ENCODE peak calls at places on chromosome 5, in six cellular contexts. Y is left lung; J is ascending aorta; N is CD4-positive, alpha-beta T cell; V is dorsolateral prefrontal cortex; G is ovary. L is an unnamed sample.

GRCh38 chr5:131431794-131432193 is 167.9 kb downstream of the CDC42SE2 start:
- DNase-seq in V (no peak), N (no peak), Y (no peak), J (no peak), G (no peak), L (no peak)

GRCh38 chr5:175235251-175235963 is 208.6 kb downstream of the DRD1 start:
- DNase-seq in J (no peak), V (no peak), G (no peak), N (no peak), Y (no peak), L (no peak)

GRCh38 chr5:178399723-178400115 is 167.1 kb upstream of the PHYKPL start:
- DNase-seq in N (no peak), Y (no peak), G (no peak), V (no peak), J (no peak), L (no peak)

GRCh38 chr5:172837640-172838039 is 3.6 kb downstream of the ERGIC1 start:
- DNase-seq in N (no peak), V (no peak), Y (peak), J (no peak), G (no peak), L (peak)

GRCh38 chr5:149062371-149063016 is 368 bp downstream of the SH3TC2 start:
- DNase-seq in G (no peak), V (no peak), N (no peak), Y (peak), J (peak), L (no peak)

GRCh38 chr5:171835066-171835465 is 49.4 kb downstream of the SMIM23 start:
- DNase-seq in G (no peak), N (no peak), V (no peak), Y (no peak), J (no peak), L (no peak)

GRCh38 chr5:165805756-165806155 is 2300.3 kb downstream of the MAT2B start:
- DNase-seq in V (no peak), Y (no peak), N (no peak), J (no peak), G (no peak), L (no peak)

GRCh38 chr5:60945760-60946253 is 802 bp downstream of the NDUFAF2 start:
- DNase-seq in Y (peak), V (no peak), J (peak), N (no peak), G (no peak), L (no peak)

GRCh38 chr5:30736642-30737041 is 456.8 kb upstream of the CDH6 start:
- DNase-seq in Y (no peak), V (no peak), J (no peak), G (no peak), N (no peak), L (no peak)

GRCh38 chr5:177472460-177473441 is 683 bp downstream of the DBN1 start:
- DNase-seq in J (no peak), G (no peak), Y (no peak), V (no peak), N (no peak), L (no peak)

GRCh38 chr5:152349683-152350526 is 55.2 kb downstream of the NMUR2 start:
- DNase-seq in J (no peak), G (no peak), Y (peak), N (peak), V (peak), L (no peak)

GRCh38 chr5:44868541-44868940 is 59.8 kb downstream of the MRPS30 start:
- DNase-seq in V (no peak), Y (no peak), N (no peak), G (no peak), J (no peak), L (no peak)

GRCh38 chr5:141960018-141960417 is 2.0 kb upstream of the PCDH12 start:
- DNase-seq in V (no peak), G (no peak), J (no peak), Y (no peak), N (no peak), L (no peak)

GRCh38 chr5:138408023-138408422 is 30.8 kb upstream of the REEP2 start:
- DNase-seq in N (no peak), V (no peak), J (no peak), G (no peak), Y (no peak), L (no peak)

GRCh38 chr5:8756498-8757084 is 789.3 kb downstream of the SEMA5A start:
- DNase-seq in V (no peak), G (no peak), N (no peak), Y (no peak), J (no peak), L (no peak)

GRCh38 chr5:163338-163620 is 28.0 kb upstream of the LRRC14B start:
- DNase-seq in J (no peak), V (no peak), N (no peak), G (no peak), Y (no peak), L (peak)

GRCh38 chr5:140214831-140215230 is 39.8 kb downstream of the CYSTM1 start:
- DNase-seq in G (no peak), Y (no peak), J (no peak), V (no peak), N (no peak), L (no peak)

GRCh38 chr5:62587737-62588136 is 9.1 kb downstream of the LRRC70 start:
- DNase-seq in G (no peak), N (no peak), Y (no peak), J (no peak), V (no peak), L (no peak)

GRCh38 chr5:140145818-140146522 is 20.2 kb downstream of the IGIP start:
- DNase-seq in V (no peak), G (peak), Y (peak), J (peak), N (peak), L (no peak)

GRCh38 chr5:58672521-58672920 is 89.6 kb downstream of the RAB3C start:
- DNase-seq in V (no peak), G (no peak), N (no peak), J (no peak), Y (no peak), L (no peak)

GRCh38 chr5:173534031-173534430 is 82.4 kb downstream of the BOD1 start:
- DNase-seq in V (no peak), J (no peak), Y (no peak), G (no peak), N (no peak), L (no peak)

GRCh38 chr5:143219696-143220095 is 183.8 kb downstream of the NR3C1 start:
- DNase-seq in N (no peak), G (no peak), J (peak), Y (no peak), V (no peak), L (no peak)

GRCh38 chr5:16741007-16741406 is 124.2 kb upstream of the RETREG1 start:
- DNase-seq in N (no peak), Y (no peak), G (no peak), V (no peak), J (no peak), L (no peak)

GRCh38 chr5:139635606-139636206 is 12.4 kb upstream of the CXXC5 start:
- DNase-seq in N (no peak), J (peak), G (peak), V (peak), Y (peak), L (no peak)

GRCh38 chr5:158364367-158364766 is 505.4 kb upstream of the CLINT1 start:
- DNase-seq in Y (no peak), G (no peak), N (no peak), J (no peak), V (no peak), L (no peak)

GRCh38 chr5:147223951-147224791 is 10.7 kb upstream of the STK32A start:
- DNase-seq in Y (no peak), G (peak), N (no peak), J (no peak), V (no peak), L (no peak)

GRCh38 chr5:159106569-159107282 is 7.0 kb upstream of the EBF1 start:
- DNase-seq in Y (peak), V (peak), G (peak), J (peak), N (peak), L (no peak)

GRCh38 chr5:61327761-61328753 is 4.0 kb upstream of the ZSWIM6 start:
- DNase-seq in G (no peak), Y (no peak), V (no peak), J (no peak), N (no peak), L (no peak)

GRCh38 chr5:143258559-143259253 is 144.8 kb downstream of the NR3C1 start:
- DNase-seq in J (no peak), N (no peak), G (no peak), V (no peak), Y (no peak), L (no peak)

GRCh38 chr5:111667128-111667756 is 89.8 kb downstream of the NREP start:
- DNase-seq in Y (no peak), J (no peak), G (no peak), N (no peak), V (no peak), L (no peak)

GRCh38 chr5:142426129-142426641 is 101.4 kb upstream of the SPRY4 start:
- DNase-seq in Y (no peak), G (no peak), J (no peak), N (peak), V (no peak), L (peak)

GRCh38 chr5:132489871-132490483 is 596 bp downstream of the IRF1 start:
- DNase-seq in Y (peak), V (peak), J (peak), G (peak), N (peak), L (no peak)

GRCh38 chr5:77418601-77419591 is 73.2 kb downstream of the WDR41 start:
- DNase-seq in V (no peak), J (peak), Y (no peak), N (no peak), G (no peak), L (no peak)

GRCh38 chr5:54347221-54347865 is 37.0 kb upstream of the ARL15 start:
- DNase-seq in G (no peak), Y (no peak), J (no peak), N (no peak), V (no peak), L (no peak)

GRCh38 chr5:157994906-157995519 is 136.1 kb upstream of the CLINT1 start:
- DNase-seq in G (peak), N (peak), J (peak), V (no peak), Y (peak), L (peak)

GRCh38 chr5:58188287-58188651 is 271.6 kb downstream of the PLK2 start:
- DNase-seq in Y (no peak), J (no peak), N (no peak), G (no peak), V (no peak), L (no peak)

GRCh38 chr5:677131-678101 is 15.7 kb downstream of the TPPP start:
- DNase-seq in J (peak), G (peak), Y (peak), V (no peak), N (no peak), L (no peak)

GRCh38 chr5:179974946-179975712 is 67.4 kb upstream of the TBC1D9B start:
- DNase-seq in V (peak), G (no peak), J (no peak), Y (no peak), N (no peak), L (no peak)

GRCh38 chr5:43068037-43068436 is 27.9 kb upstream of the ANXA2R start:
- DNase-seq in N (no peak), Y (no peak), V (no peak), G (no peak), J (no peak), L (no peak)
- H3K27ac ChIP-seq in N (peak), Y (peak), V (no peak), G (no peak), J (peak), L (peak)

GRCh38 chr5:134438641-134439621 is 27.2 kb upstream of the CDKN2AIPNL start:
- DNase-seq in J (peak), G (peak), Y (peak), V (peak), N (no peak), L (peak)
- H3K27ac ChIP-seq in J (no peak), G (no peak), Y (peak), V (no peak), N (no peak), L (peak)

GRCh38 chr5:34585601-34586104 is 70.5 kb upstream of the RAI14 start:
- DNase-seq in V (no peak), G (no peak), N (no peak), J (no peak), Y (no peak), L (peak)
- H3K27ac ChIP-seq in V (no peak), G (no peak), N (no peak), J (no peak), Y (peak), L (peak)

GRCh38 chr5:67014191-67014590 is 182.4 kb downstream of the CD180 start:
- DNase-seq in Y (no peak), N (no peak), G (no peak), V (no peak), J (no peak), L (no peak)
- H3K27ac ChIP-seq in Y (no peak), N (no peak), G (no peak), V (no peak), J (peak), L (peak)

DNA sequence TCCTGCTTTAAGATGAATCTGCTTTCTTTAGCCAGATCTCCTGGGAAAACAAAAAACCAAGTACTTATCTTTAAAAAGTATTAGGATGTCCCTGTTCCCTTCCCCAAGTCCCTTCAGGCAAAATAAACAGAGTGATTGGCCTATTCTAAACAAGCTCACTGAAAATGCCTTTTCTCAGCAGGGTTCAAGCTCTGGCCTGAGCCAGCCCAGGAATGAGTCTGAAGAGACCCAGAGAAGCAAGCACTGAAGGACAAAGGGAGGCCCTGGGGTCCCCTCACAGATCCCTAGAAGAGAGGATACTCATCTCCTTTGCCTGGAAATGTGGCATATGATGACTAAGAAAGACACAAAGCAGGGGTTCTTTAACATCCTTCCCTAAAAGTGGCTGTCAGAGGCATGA is 66.8 kb upstream of the MAP1B start:
- DNase-seq in N (no peak), V (no peak), Y (no peak), G (no peak), J (no peak), L (no peak)
- H3K27ac ChIP-seq in N (no peak), V (no peak), Y (no peak), G (no peak), J (no peak), L (no peak)

GRCh38 chr5:82719368-82719767 is 357.8 kb downstream of the TMEM167A start:
- DNase-seq in Y (no peak), J (no peak), G (no peak), V (no peak), N (no peak), L (no peak)

GRCh38 chr5:82723168-82723567 is 354.0 kb downstream of the TMEM167A start:
- DNase-seq in V (no peak), N (no peak), Y (no peak), G (no peak), J (no peak), L (no peak)

GRCh38 chr5:82720764-82721163 is 356.4 kb downstream of the TMEM167A start:
- DNase-seq in J (no peak), N (no peak), G (no peak), V (no peak), Y (no peak), L (no peak)

GRCh38 chr5:82717734-82718133 is 359.5 kb downstream of the TMEM167A start:
- DNase-seq in G (no peak), J (no peak), V (no peak), Y (no peak), N (no peak), L (no peak)

DNA sequence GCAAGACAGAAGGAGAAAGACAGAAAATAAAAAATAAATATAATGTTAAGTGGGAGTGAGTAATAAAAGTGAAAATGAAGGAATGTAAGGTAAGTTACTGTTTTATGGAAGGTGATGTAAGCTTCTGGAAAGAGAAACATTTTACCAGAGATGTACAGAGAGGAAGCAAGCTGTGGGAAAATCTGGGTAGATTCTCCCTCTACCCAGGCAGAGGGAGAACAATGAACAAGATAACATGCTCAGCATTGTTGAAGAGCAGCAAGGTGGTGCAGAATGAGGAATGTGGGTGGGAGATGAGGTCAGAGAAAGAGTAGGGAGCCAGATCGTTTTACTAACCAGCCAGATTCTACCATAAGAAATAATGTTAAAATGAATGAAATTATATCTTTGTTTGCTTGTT is 357.0 kb downstream of the TMEM167A start:
- DNase-seq in J (no peak), N (no peak), G (no peak), Y (no peak), V (no peak), L (no peak)
- H3K27ac ChIP-seq in J (peak), N (no peak), G (no peak), Y (no peak), V (no peak), L (no peak)

GRCh38 chr5:2608391-2608790 is 143.1 kb downstream of the IRX2 start:
- DNase-seq in V (no peak), J (no peak), G (no peak), Y (no peak), N (no peak), L (no peak)

GRCh38 chr5:2611561-2612096 is 139.8 kb downstream of the IRX2 start:
- DNase-seq in Y (no peak), J (no peak), G (no peak), N (no peak), V (no peak), L (no peak)

GRCh38 chr5:2607622-2608021 is 143.9 kb downstream of the IRX2 start:
- DNase-seq in V (no peak), Y (no peak), N (no peak), J (no peak), G (no peak), L (no peak)

GRCh38 chr5:2614571-2614970 is 136.9 kb downstream of the IRX2 start:
- DNase-seq in N (no peak), J (no peak), Y (no peak), G (no peak), V (no peak), L (no peak)

GRCh38 chr5:2610986-2611385 is 140.5 kb downstream of the IRX2 start:
- DNase-seq in V (no peak), J (no peak), N (no peak), Y (no peak), G (no peak), L (no peak)
- H3K27ac ChIP-seq in V (no peak), J (no peak), N (no peak), Y (no peak), G (no peak), L (no peak)

GRCh38 chr5:95668216-95668615 is 14.6 kb downstream of the SPATA9 start:
- DNase-seq in N (no peak), J (no peak), G (no peak), V (no peak), Y (no peak), L (no peak)

GRCh38 chr5:95668728-95669127 is 14.1 kb downstream of the SPATA9 start:
- DNase-seq in Y (no peak), V (no peak), G (no peak), N (no peak), J (no peak), L (no peak)

GRCh38 chr5:95669540-95669939 is 13.3 kb downstream of the SPATA9 start:
- DNase-seq in V (peak), N (no peak), G (peak), Y (no peak), J (peak), L (no peak)

GRCh38 chr5:95670568-95670967 is 12.2 kb downstream of the SPATA9 start:
- DNase-seq in J (no peak), G (no peak), V (no peak), Y (no peak), N (no peak), L (no peak)

DNA sequence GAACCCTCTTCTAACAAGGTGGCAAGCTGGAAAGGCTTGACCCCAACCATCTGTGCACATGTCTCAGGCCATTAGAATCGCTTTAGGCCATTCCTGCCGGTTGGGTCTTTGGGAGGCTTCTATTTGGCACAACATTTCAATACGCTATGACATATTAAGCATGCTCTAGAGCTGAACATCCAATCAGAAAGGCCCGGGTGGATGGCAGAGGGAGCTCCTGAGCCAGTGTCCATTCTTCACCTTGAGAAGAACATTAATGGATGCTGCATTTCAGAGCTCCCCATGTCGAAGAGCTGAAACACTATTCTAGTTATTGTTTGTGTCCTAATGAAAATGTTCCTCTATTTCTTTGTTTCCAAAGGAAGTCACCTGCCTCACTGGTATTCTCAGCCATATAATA is 12.8 kb downstream of the SPATA9 start:
- DNase-seq in J (no peak), Y (no peak), G (no peak), N (no peak), V (no peak), L (no peak)
- H3K27ac ChIP-seq in J (no peak), Y (no peak), G (peak), N (no peak), V (peak), L (no peak)

GRCh38 chr5:32223972-32224608 is 50.0 kb upstream of the GOLPH3 start:
- DNase-seq in G (no peak), V (no peak), J (no peak), Y (no peak), N (no peak), L (no peak)
- H3K27ac ChIP-seq in G (no peak), V (no peak), J (no peak), Y (peak), N (no peak), L (peak)

GRCh38 chr5:1949253-1949652 is 66.5 kb upstream of the IRX4 start:
- DNase-seq in Y (no peak), J (no peak), G (no peak), V (no peak), N (no peak), L (no peak)

GRCh38 chr5:1948111-1948510 is 65.4 kb upstream of the IRX4 start:
- DNase-seq in V (no peak), J (no peak), G (no peak), Y (no peak), N (no peak), L (no peak)

GRCh38 chr5:1946776-1947175 is 64.1 kb upstream of the IRX4 start:
- DNase-seq in G (no peak), N (no peak), V (no peak), Y (no peak), J (no peak), L (no peak)

GRCh38 chr5:1950096-1950707 is 67.5 kb upstream of the IRX4 start:
- DNase-seq in J (no peak), V (no peak), G (no peak), N (no peak), Y (no peak), L (no peak)

DNA sequence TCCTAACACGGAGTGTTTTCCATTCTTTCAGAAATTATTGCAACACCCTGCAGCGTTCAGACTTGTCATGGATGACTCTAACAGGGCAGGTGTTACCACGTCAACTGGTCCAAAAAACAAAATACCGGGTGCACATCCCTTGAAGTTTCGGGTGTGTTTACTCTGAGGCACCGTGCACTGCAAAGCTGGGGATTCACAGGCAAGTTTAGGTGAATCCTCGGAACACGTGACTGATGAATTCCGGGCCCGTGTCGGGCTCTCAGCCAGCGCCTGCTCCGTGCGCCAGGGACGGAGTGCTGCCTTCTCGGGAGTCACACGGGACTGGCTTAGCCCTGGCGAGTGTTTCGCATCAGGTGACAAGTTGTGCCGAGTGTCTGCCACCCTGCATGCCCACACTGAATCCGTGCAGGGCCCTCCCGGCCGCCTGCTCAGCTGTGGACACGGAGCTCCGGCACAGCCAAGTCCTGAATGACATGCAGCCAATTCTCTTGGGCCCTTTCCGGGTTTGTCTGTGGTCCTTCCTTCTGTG is 66.0 kb upstream of the IRX4 start:
- DNase-seq in N (no peak), J (no peak), V (no peak), Y (no peak), G (no peak), L (no peak)
- H3K27ac ChIP-seq in N (no peak), J (no peak), V (no peak), Y (no peak), G (no peak), L (peak)